ENCODE peak calls at places on chromosomes 16 and 17, in five cellular contexts. One of them, this sample, is unnamed.

GRCh38 chr16:57178793-57179212 is 7.0 kb downstream of the PSME3IP1 start:
- DNase-seq in K562: no peak
- DNase-seq in SK-N-SH: no peak
- DNase-seq in IMR-90: peak; percentile 41
- DNase-seq in GM12878: no peak
- DNase-seq in this sample: no peak

GRCh38 chr17:82247175-82247823 is 18.5 kb downstream of the SLC16A3 start:
- DNase-seq in GM12878: no peak
- DNase-seq in SK-N-SH: no peak
- DNase-seq in K562: no peak
- DNase-seq in IMR-90: no peak
- DNase-seq in this sample: no peak

GRCh38 chr16:51116353-51116752 is 34.7 kb downstream of the SALL1 start:
- DNase-seq in K562: no peak
- DNase-seq in IMR-90: no peak
- DNase-seq in SK-N-SH: no peak
- DNase-seq in GM12878: no peak
- DNase-seq in this sample: no peak

GRCh38 chr17:65609303-65609702 is 47.9 kb upstream of the AXIN2 start:
- DNase-seq in K562: no peak
- DNase-seq in GM12878: no peak
- DNase-seq in SK-N-SH: no peak
- DNase-seq in IMR-90: no peak
- DNase-seq in this sample: no peak

GRCh38 chr17:9880582-9880999 is 24.5 kb downstream of the RCVRN start:
- DNase-seq in K562: no peak
- DNase-seq in SK-N-SH: no peak
- DNase-seq in GM12878: peak; percentile 1
- DNase-seq in IMR-90: no peak
- DNase-seq in this sample: peak; percentile 86

GRCh38 chr16:87713469-87714229 is 52.1 kb downstream of the KLHDC4 start:
- DNase-seq in IMR-90: no peak
- DNase-seq in GM12878: no peak
- DNase-seq in K562: no peak
- DNase-seq in SK-N-SH: no peak
- DNase-seq in this sample: no peak

GRCh38 chr16:65989861-65990260 is 376.6 kb upstream of the CDH5 start:
- DNase-seq in IMR-90: no peak
- DNase-seq in GM12878: no peak
- DNase-seq in SK-N-SH: no peak
- DNase-seq in K562: no peak
- DNase-seq in this sample: no peak

GRCh38 chr17:20091161-20092029 is 82.2 kb downstream of the SPECC1 start:
- DNase-seq in K562: no peak
- DNase-seq in GM12878: no peak
- DNase-seq in SK-N-SH: no peak
- DNase-seq in IMR-90: no peak
- DNase-seq in this sample: no peak

GRCh38 chr16:75742424-75743047 is 16.2 kb upstream of the CPHXL start:
- DNase-seq in GM12878: no peak
- DNase-seq in K562: no peak
- DNase-seq in IMR-90: no peak
- DNase-seq in SK-N-SH: no peak
- DNase-seq in this sample: peak; percentile 31

GRCh38 chr16:54086791-54087190 is 199.8 kb downstream of the IRX3 start:
- DNase-seq in IMR-90: no peak
- DNase-seq in SK-N-SH: no peak
- DNase-seq in GM12878: no peak
- DNase-seq in K562: no peak
- DNase-seq in this sample: no peak

GRCh38 chr17:81513669-81514484 is 1.3 kb upstream of the ACTG1 start:
- DNase-seq in IMR-90: peak; percentile 68
- DNase-seq in K562: no peak
- DNase-seq in GM12878: no peak
- DNase-seq in SK-N-SH: no peak
- DNase-seq in this sample: peak; percentile 86

GRCh38 chr17:27293359-27293897 is 486 bp upstream of the WSB1 start:
- DNase-seq in SK-N-SH: no peak
- DNase-seq in GM12878: no peak
- DNase-seq in IMR-90: no peak
- DNase-seq in K562: peak; percentile 32
- DNase-seq in this sample: no peak

GRCh38 chr16:69055003-69055402 is 50.5 kb upstream of the HAS3 start:
- DNase-seq in SK-N-SH: no peak
- DNase-seq in K562: no peak
- DNase-seq in IMR-90: peak; percentile 80
- DNase-seq in GM12878: no peak
- DNase-seq in this sample: no peak

GRCh38 chr16:81185416-81185815 is 53.1 kb upstream of the BCO1 start:
- DNase-seq in K562: no peak
- DNase-seq in SK-N-SH: no peak
- DNase-seq in IMR-90: no peak
- DNase-seq in GM12878: no peak
- DNase-seq in this sample: no peak

GRCh38 chr16:81175325-81175891 is 63.1 kb upstream of the BCO1 start:
- DNase-seq in GM12878: no peak
- DNase-seq in SK-N-SH: no peak
- DNase-seq in IMR-90: peak; percentile 84
- DNase-seq in K562: no peak
- DNase-seq in this sample: peak; percentile 73

GRCh38 chr16:81179219-81179618 is 59.3 kb upstream of the BCO1 start:
- DNase-seq in SK-N-SH: no peak
- DNase-seq in IMR-90: no peak
- DNase-seq in GM12878: no peak
- DNase-seq in K562: no peak
- DNase-seq in this sample: no peak

GRCh38 chr16:81181013-81181720 is 57.3 kb upstream of the BCO1 start:
- DNase-seq in IMR-90: peak; percentile 97
- DNase-seq in GM12878: no peak
- DNase-seq in K562: peak; percentile 70
- DNase-seq in SK-N-SH: no peak
- DNase-seq in this sample: peak; percentile 93

GRCh38 chr16:81180578-81180977 is 57.9 kb upstream of the BCO1 start:
- DNase-seq in K562: no peak
- DNase-seq in IMR-90: no peak
- DNase-seq in GM12878: no peak
- DNase-seq in SK-N-SH: no peak
- DNase-seq in this sample: no peak
- TF ChIP-seq RCOR1 in K562: no peak
- TF ChIP-seq RCOR1 in IMR-90: no peak
- TF ChIP-seq RCOR1 in GM12878: no peak
- TF ChIP-seq RCOR1 in SK-N-SH: no peak
- TF ChIP-seq RCOR1 in this sample: no peak

GRCh38 chr16:55439101-55439690 is 39.8 kb upstream of the MMP2 start:
- DNase-seq in GM12878: no peak
- DNase-seq in K562: no peak
- DNase-seq in SK-N-SH: no peak
- DNase-seq in IMR-90: no peak
- DNase-seq in this sample: no peak

GRCh38 chr16:55435387-55435786 is 43.6 kb upstream of the MMP2 start:
- DNase-seq in IMR-90: no peak
- DNase-seq in SK-N-SH: no peak
- DNase-seq in K562: peak; percentile 74
- DNase-seq in GM12878: no peak
- DNase-seq in this sample: no peak

GRCh38 chr16:55437627-55438026 is 41.4 kb upstream of the MMP2 start:
- DNase-seq in IMR-90: peak; percentile 5
- DNase-seq in SK-N-SH: no peak
- DNase-seq in K562: no peak
- DNase-seq in GM12878: no peak
- DNase-seq in this sample: no peak

GRCh38 chr16:55434000-55434399 is 45.0 kb upstream of the MMP2 start:
- DNase-seq in SK-N-SH: no peak
- DNase-seq in IMR-90: no peak
- DNase-seq in GM12878: no peak
- DNase-seq in K562: no peak
- DNase-seq in this sample: no peak

DNA sequence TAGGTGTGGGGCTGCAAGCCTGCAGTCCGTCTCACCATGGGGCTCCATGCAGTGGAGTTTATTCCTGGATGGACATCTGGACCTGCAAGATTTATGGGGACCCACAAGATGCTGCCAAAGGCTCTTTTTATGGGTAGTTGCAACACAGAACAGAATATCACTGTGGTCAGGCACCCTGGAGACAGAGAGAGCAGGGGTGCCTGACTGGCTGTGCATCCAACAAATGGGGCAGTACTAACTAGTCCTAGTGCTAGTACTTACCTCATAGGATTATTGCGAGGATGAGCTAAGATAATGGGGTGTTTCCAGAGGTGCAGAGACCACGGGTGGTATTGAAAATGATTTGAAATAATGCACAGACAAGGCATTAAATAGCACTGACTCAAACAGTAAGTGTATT is 42.4 kb upstream of the MMP2 start:
- DNase-seq in SK-N-SH: no peak
- DNase-seq in GM12878: no peak
- DNase-seq in K562: no peak
- DNase-seq in IMR-90: no peak
- DNase-seq in this sample: no peak
- TF ChIP-seq RCOR1 in SK-N-SH: no peak
- TF ChIP-seq RCOR1 in GM12878: no peak
- TF ChIP-seq RCOR1 in K562: no peak
- TF ChIP-seq RCOR1 in IMR-90: no peak
- TF ChIP-seq RCOR1 in this sample: no peak

GRCh38 chr17:30379303-30380105 is 777 bp downstream of the CPD start:
- DNase-seq in GM12878: no peak
- DNase-seq in SK-N-SH: peak; percentile 71
- DNase-seq in K562: peak; percentile 25
- DNase-seq in IMR-90: no peak
- DNase-seq in this sample: no peak

GRCh38 chr17:30376621-30377452 is 1.9 kb upstream of the CPD start:
- DNase-seq in GM12878: peak; percentile 40
- DNase-seq in IMR-90: peak; percentile 87
- DNase-seq in SK-N-SH: no peak
- DNase-seq in K562: peak; percentile 13
- DNase-seq in this sample: no peak

GRCh38 chr17:30378797-30379302 is at the start of gene CPD:
- DNase-seq in SK-N-SH: peak; percentile 99
- DNase-seq in GM12878: peak; percentile 69
- DNase-seq in IMR-90: peak; percentile 92
- DNase-seq in K562: peak; percentile 99
- DNase-seq in this sample: peak; percentile 95

GRCh38 chr17:30377574-30377973 is 1.2 kb upstream of the CPD start:
- DNase-seq in SK-N-SH: no peak
- DNase-seq in GM12878: no peak
- DNase-seq in IMR-90: no peak
- DNase-seq in K562: no peak
- DNase-seq in this sample: no peak

GRCh38 chr17:30378191-30378796 is 433 bp upstream of the CPD start:
- DNase-seq in SK-N-SH: peak; percentile 58
- DNase-seq in K562: peak; percentile 32
- DNase-seq in IMR-90: peak; percentile 11
- DNase-seq in GM12878: no peak
- DNase-seq in this sample: no peak
- TF ChIP-seq RCOR1 in SK-N-SH: no peak
- TF ChIP-seq RCOR1 in K562: no peak
- TF ChIP-seq RCOR1 in IMR-90: no peak
- TF ChIP-seq RCOR1 in GM12878: no peak
- TF ChIP-seq RCOR1 in this sample: no peak

GRCh38 chr16:85751665-85752501 is 987 bp upstream of the C16orf74 start:
- DNase-seq in GM12878: no peak
- DNase-seq in SK-N-SH: no peak
- DNase-seq in IMR-90: peak; percentile 58
- DNase-seq in K562: no peak
- DNase-seq in this sample: no peak
- TF ChIP-seq RCOR1 in GM12878: no peak
- TF ChIP-seq RCOR1 in SK-N-SH: no peak
- TF ChIP-seq RCOR1 in IMR-90: no peak
- TF ChIP-seq RCOR1 in K562: no peak
- TF ChIP-seq RCOR1 in this sample: no peak